ENCODE peak calls at places on chromosomes 7 and 10, in seven cellular contexts. G is mucosa of descending colon, D is uterus, L is sigmoid colon, Y is SJSA1, I is IMR-90, A is neural progenitor cell. H is an unnamed sample.

GRCh38 chr7:140581411-140581810 is 59.2 kb downstream of the DENND2A start:
- DNase-seq in G (no peak), D (no peak), L (no peak), Y (no peak), I (no peak), A (no peak), H (no peak)

GRCh38 chr10:73159038-73159648 is 8.7 kb downstream of the ECD start:
- DNase-seq in G (no peak), D (peak; percentile 47), L (no peak), Y (no peak), I (peak; percentile 55), A (peak; percentile 60), H (peak; percentile 43)

GRCh38 chr10:30529373-30529998 is 95.5 kb downstream of the MAP3K8 start:
- DNase-seq in G (peak; percentile 89), D (peak; percentile 21), L (peak; percentile 85), Y (peak; percentile 42), I (no peak), A (no peak), H (no peak)

GRCh38 chr10:4006051-4006450 is 221.0 kb upstream of the KLF6 start:
- DNase-seq in G (no peak), D (no peak), L (peak; percentile 80), Y (no peak), I (no peak), A (no peak), H (no peak)

GRCh38 chr7:66920769-66921395 is at the start of gene TMEM248:
- DNase-seq in G (peak; percentile 95), D (peak; percentile 88), L (peak; percentile 94), Y (peak; percentile 87), I (peak; percentile 77), A (peak; percentile 83), H (peak; percentile 81)

GRCh38 chr10:86376403-86376802 is 9.8 kb upstream of the GRID1 start:
- DNase-seq in G (peak; percentile 31), D (no peak), L (peak; percentile 59), Y (no peak), I (no peak), A (no peak), H (no peak)

GRCh38 chr7:28211006-28211405 is 30.4 kb upstream of the JAZF1 start:
- DNase-seq in G (no peak), D (no peak), L (no peak), Y (no peak), I (no peak), A (no peak), H (no peak)

GRCh38 chr10:96415896-96416554 is 57.2 kb upstream of the OPALIN start:
- DNase-seq in G (no peak), D (no peak), L (no peak), Y (no peak), I (no peak), A (no peak), H (no peak)

GRCh38 chr10:30368065-30368718 is 19.1 kb upstream of the MTPAP start:
- DNase-seq in G (no peak), D (peak; percentile 62), L (peak; percentile 87), Y (no peak), I (no peak), A (no peak), H (peak; percentile 61)

GRCh38 chr10:125000366-125001312 is 58.7 kb downstream of the ZRANB1 start:
- DNase-seq in G (peak; percentile 39), D (peak; percentile 35), L (peak; percentile 62), Y (no peak), I (peak; percentile 57), A (peak; percentile 76), H (peak; percentile 76)

DNA sequence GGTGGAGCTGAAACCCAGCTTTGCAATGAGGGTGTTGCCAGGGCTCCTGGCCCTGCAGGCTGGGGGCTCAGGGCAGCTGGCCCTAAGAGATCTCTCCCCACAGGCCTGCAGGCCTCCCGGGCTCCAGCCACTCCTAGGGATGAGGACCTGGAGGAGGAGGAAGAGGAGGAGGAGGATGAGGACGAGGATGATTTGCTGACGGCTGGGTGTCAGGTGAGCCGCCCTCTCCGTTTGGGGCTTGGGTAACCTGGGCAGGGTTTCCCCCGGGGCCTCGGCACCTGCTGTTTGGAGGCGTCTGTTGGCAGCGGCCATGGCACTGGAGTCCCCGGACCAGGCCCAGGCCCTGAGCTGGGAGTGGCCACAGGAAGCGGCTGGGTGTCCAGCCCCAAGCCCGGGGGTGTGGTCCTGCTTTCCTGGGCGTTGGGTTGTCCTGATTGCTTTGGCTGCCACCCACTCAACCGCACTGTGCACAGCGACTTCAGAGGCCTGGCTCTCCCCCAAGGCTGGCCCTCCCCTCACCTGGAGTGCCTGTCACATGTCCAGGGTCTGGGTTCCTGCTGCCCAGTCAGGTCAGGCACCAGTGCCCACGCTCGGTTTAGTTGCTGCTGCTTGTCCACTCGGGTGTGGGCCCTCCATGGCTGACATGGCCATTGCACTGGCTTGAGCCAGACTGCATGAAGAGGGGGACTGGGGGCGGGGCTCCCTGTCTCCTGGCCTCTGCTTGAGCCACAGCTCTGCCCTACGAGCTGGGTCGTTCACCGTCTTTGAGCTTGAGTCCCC is 5.9 kb downstream of the ZNF316 start:
- DNase-seq in G (no peak), D (no peak), L (no peak), Y (no peak), I (no peak), A (no peak), H (peak; percentile 31)
- H3K36me3 ChIP-seq in G (no peaks in the 10 kb centered on the region), D (no peaks in the 10 kb centered on the region), L (peaks cover 36% of the 10 kb centered on the region), Y (peaks cover 85% of the 10 kb centered on the region), I (peaks cover 63% of the 10 kb centered on the region), A (no peaks in the 10 kb centered on the region), H (peaks cover 2% of the 10 kb centered on the region)

GRCh38 chr7:128403676-128404075 is 6.1 kb downstream of the IMPDH1 start:
- DNase-seq in G (no peak), D (no peak), L (no peak), Y (no peak), I (no peak), A (no peak), H (no peak)
- H3K4me3 ChIP-seq in G (no peak overlapping the region), D (no peak overlapping the region), L (no peak overlapping the region), Y (no peak overlapping the region), I (no peak overlapping the region), A (no peak overlapping the region), H (no peak overlapping the region)

GRCh38 chr7:72403677-72404076 is 8.5 kb downstream of the CALN1 start:
- DNase-seq in G (no peak), D (no peak), L (no peak), Y (no peak), I (no peak), A (no peak), H (no peak)
- H3K36me3 ChIP-seq in G (no peaks in the 10 kb centered on the region), D (no peaks in the 10 kb centered on the region), L (no peaks in the 10 kb centered on the region), Y (no peaks in the 10 kb centered on the region), I (no peaks in the 10 kb centered on the region), A (no peaks in the 10 kb centered on the region), H (no peaks in the 10 kb centered on the region)

GRCh38 chr7:35261476-35262285 is 7.8 kb upstream of the TBX20 start:
- DNase-seq in G (no peak), D (no peak), L (peak; percentile 62), Y (no peak), I (no peak), A (peak; percentile 68), H (peak; percentile 75)

GRCh38 chr7:35261041-35261440 is 7.1 kb upstream of the TBX20 start:
- DNase-seq in G (no peak), D (no peak), L (no peak), Y (no peak), I (no peak), A (peak; percentile 54), H (peak; percentile 69)

GRCh38 chr7:35260254-35260653 is 6.4 kb upstream of the TBX20 start:
- DNase-seq in G (no peak), D (no peak), L (no peak), Y (no peak), I (no peak), A (peak; percentile 49), H (peak; percentile 55)

GRCh38 chr7:35259555-35259954 is 5.7 kb upstream of the TBX20 start:
- DNase-seq in G (no peak), D (no peak), L (no peak), Y (no peak), I (no peak), A (no peak), H (no peak)

DNA sequence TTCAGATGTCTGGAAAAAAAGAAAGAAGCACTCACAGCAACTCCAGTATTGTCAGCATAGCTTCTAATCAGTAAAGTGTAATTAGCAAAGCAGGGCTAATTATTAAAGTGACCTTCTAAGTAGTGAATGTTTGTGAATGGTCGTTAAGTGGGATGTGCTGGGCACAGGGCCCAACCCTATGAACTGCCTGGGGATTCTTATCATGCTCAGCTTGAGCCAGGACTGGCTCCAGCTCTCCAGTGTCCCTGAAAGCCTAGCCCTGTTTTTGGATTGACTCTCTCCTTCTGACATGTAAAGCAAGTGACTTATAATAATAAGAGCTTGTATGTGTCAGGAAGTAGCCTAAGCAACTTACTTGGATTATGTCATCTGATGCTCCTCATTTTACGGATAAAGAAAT is 9.5 kb upstream of the TBX20 start:
- DNase-seq in G (no peak), D (no peak), L (no peak), Y (no peak), I (no peak), A (no peak), H (no peak)
- H3K4me3 ChIP-seq in G (no peak overlapping the region), D (no peak overlapping the region), L (no peak overlapping the region), Y (no peak overlapping the region), I (no peak overlapping the region), A (no peak overlapping the region), H (no peak overlapping the region)

GRCh38 chr7:100562195-100563099 is 11.3 kb downstream of the SAP25 start:
- DNase-seq in G (peak; percentile 45), D (no peak), L (peak; percentile 65), Y (no peak), I (no peak), A (no peak), H (peak; percentile 41)
- H3K36me3 ChIP-seq in G (no peaks in the 10 kb centered on the region), D (no peaks in the 10 kb centered on the region), L (peaks cover 11% of the 10 kb centered on the region), Y (peaks cover 41% of the 10 kb centered on the region), I (no peaks in the 10 kb centered on the region), A (no peaks in the 10 kb centered on the region), H (no peaks in the 10 kb centered on the region)

GRCh38 chr7:78020131-78020873 is 221.7 kb downstream of the PHTF2 start:
- DNase-seq in G (no peak), D (peak; percentile 53), L (peak; percentile 80), Y (peak; percentile 58), I (peak; percentile 91), A (peak; percentile 76), H (peak; percentile 71)
- H3K4me3 ChIP-seq in G (peak overlapping the region; percentile 27), D (peak overlapping the region; percentile 58), L (peak overlapping the region; percentile 56), Y (peak overlapping the region; percentile 56), I (no peak overlapping the region), A (peak overlapping the region; percentile 61), H (peak overlapping the region; percentile 57)

DNA sequence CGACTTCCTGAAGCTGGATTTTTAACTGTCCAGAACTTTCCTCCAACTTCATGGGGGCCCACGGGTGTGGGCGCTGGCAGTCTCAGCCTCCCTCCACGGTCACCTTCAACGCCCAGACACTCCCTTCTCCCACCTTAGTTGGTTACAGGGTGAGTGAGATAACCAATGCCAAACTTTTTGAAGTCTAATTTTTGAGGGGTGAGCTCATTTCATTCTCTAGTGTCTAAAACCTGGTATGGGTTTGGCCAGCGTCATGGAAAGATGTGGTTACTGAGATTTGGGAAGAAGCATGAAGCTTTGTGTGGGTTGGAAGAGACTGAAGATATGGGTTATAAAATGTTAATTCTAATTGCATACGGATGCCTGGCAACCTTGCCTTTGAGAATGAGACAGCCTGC is 3.3 kb downstream of the FZD1 start:
- DNase-seq in G (no peak), D (no peak), L (no peak), Y (no peak), I (peak; percentile 75), A (no peak), H (peak; percentile 7)
- H3K36me3 ChIP-seq in G (no peaks in the 10 kb centered on the region), D (no peaks in the 10 kb centered on the region), L (no peaks in the 10 kb centered on the region), Y (peaks cover 17% of the 10 kb centered on the region), I (no peaks in the 10 kb centered on the region), A (no peaks in the 10 kb centered on the region), H (no peaks in the 10 kb centered on the region)